ENCODE peak calls at places on chromosomes 11 and 22, in six cellular contexts. K is A549, M is ovary, H is upper lobe of left lung, A is K562, G is stomach. J is an unnamed sample.

GRCh38 chr11:115911656-115912055 is 407.4 kb upstream of the CADM1 start:
- DNase-seq in K (no peak), M (no peak), H (no peak), A (no peak), G (no peak), J (no peak)

GRCh38 chr22:50114221-50114981 is 24.6 kb downstream of the MOV10L1 start:
- DNase-seq in K (no peak), M (no peak), H (peak; percentile 71), A (no peak), G (no peak), J (no peak)

GRCh38 chr11:95098826-95099225 is 9.2 kb downstream of the ENDOD1 start:
- DNase-seq in K (no peak), M (no peak), H (no peak), A (no peak), G (no peak), J (peak; percentile 50)

GRCh38 chr11:58575377-58576020 is at the start of gene LPXN:
- DNase-seq in K (no peak), M (no peak), H (peak; percentile 54), A (no peak), G (no peak), J (peak; percentile 48)

GRCh38 chr11:70477607-70478006 is 79.3 kb downstream of the CTTN start:
- DNase-seq in K (no peak), M (no peak), H (no peak), A (no peak), G (no peak), J (no peak)

GRCh38 chr11:130216591-130217132 is 57.1 kb downstream of the ST14 start:
- DNase-seq in K (no peak), M (no peak), H (no peak), A (no peak), G (peak; percentile 14), J (peak; percentile 6)

GRCh38 chr11:132803436-132803835 is 728.9 kb downstream of the OPCML start:
- DNase-seq in K (no peak), M (no peak), H (no peak), A (no peak), G (no peak), J (no peak)

GRCh38 chr22:50544078-50544745 is 1.5 kb upstream of the KLHDC7B start:
- DNase-seq in K (peak; percentile 85), M (no peak), H (peak; percentile 90), A (no peak), G (peak; percentile 87), J (peak; percentile 91)

DNA sequence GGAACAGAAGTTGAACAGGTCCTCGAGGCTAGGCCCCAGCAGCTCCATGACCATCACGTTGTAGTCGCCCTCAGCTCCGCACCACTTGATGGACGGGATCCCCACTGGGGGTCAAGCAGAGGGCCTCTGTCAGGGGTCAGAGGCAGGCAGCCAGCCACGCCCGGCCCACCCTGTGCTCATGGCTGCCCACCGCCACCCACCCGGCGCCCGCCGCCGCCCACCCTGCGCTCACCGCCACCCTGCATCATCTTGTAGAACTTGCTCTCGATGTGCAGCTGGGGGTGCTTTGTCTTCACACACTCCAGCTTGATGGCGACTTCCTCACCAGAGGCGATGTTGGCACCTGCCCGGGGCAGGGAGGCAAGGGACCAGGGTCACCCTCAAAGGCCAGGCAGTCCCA is 14.3 kb downstream of the CSNK1E start:
- DNase-seq in K (no peak), M (no peak), H (no peak), A (no peak), G (no peak), J (no peak)
- TF ChIP-seq EP300 in K (no peak), M (no peak), H (no peak), A (no peak), G (no peak), J (no peak)

GRCh38 chr11:114315749-114316368 is 19.7 kb downstream of the NNMT start:
- DNase-seq in K (peak; percentile 32), M (no peak), H (peak; percentile 77), A (no peak), G (peak; percentile 60), J (peak; percentile 18)

GRCh38 chr11:114316980-114317675 is 20.9 kb downstream of the NNMT start:
- DNase-seq in K (no peak), M (no peak), H (no peak), A (no peak), G (no peak), J (no peak)

GRCh38 chr11:114319716-114320328 is 23.6 kb downstream of the NNMT start:
- DNase-seq in K (no peak), M (no peak), H (peak; percentile 69), A (no peak), G (no peak), J (no peak)

GRCh38 chr11:114317738-114318137 is 21.5 kb downstream of the NNMT start:
- DNase-seq in K (no peak), M (peak; percentile 50), H (peak; percentile 54), A (peak; percentile 69), G (no peak), J (no peak)

GRCh38 chr11:114318361-114318760 is 22.2 kb downstream of the NNMT start:
- DNase-seq in K (no peak), M (no peak), H (no peak), A (no peak), G (no peak), J (no peak)
- TF ChIP-seq EP300 in K (no peak), M (no peak), H (no peak), A (no peak), G (no peak), J (no peak)

GRCh38 chr11:103532133-103532788 is 423.0 kb downstream of the DYNC2H1 start:
- DNase-seq in K (no peak), M (no peak), H (no peak), A (no peak), G (no peak), J (no peak)

GRCh38 chr11:103534191-103534590 is 425.0 kb downstream of the DYNC2H1 start:
- DNase-seq in K (no peak), M (no peak), H (no peak), A (no peak), G (no peak), J (no peak)

GRCh38 chr11:103537904-103538502 is 428.8 kb downstream of the DYNC2H1 start:
- DNase-seq in K (no peak), M (no peak), H (no peak), A (peak; percentile 1), G (no peak), J (no peak)

GRCh38 chr11:103536335-103536722 is 427.1 kb downstream of the DYNC2H1 start:
- DNase-seq in K (no peak), M (no peak), H (no peak), A (no peak), G (no peak), J (no peak)

DNA sequence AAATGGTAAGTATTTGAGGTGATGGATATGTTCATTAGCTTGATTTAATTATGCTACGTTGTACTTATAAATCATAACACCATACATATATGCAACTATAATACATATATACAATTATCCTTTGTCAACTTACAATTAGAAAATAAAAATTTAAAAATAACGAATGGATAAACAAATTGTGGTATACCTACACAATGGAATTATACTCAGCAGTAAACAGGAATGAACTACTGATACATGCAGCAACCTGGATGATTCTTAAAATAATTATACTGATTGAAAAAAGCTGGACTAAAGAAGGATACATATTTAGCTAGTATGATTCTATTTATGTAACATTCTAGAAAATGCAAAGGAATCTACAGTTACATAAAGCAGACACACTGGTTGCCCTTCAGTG is 425.7 kb downstream of the DYNC2H1 start:
- DNase-seq in K (no peak), M (no peak), H (no peak), A (no peak), G (no peak), J (no peak)
- TF ChIP-seq EP300 in K (no peak), M (no peak), H (no peak), A (no peak), G (no peak), J (no peak)

GRCh38 chr11:327581-327923 is 6.9 kb upstream of the IFITM3 start:
- DNase-seq in K (no peak), M (no peak), H (no peak), A (no peak), G (no peak), J (no peak)

GRCh38 chr11:328012-328411 is 7.4 kb upstream of the IFITM3 start:
- DNase-seq in K (no peak), M (no peak), H (no peak), A (no peak), G (no peak), J (no peak)

GRCh38 chr11:326592-326841 is 5.9 kb upstream of the IFITM3 start:
- DNase-seq in K (no peak), M (no peak), H (no peak), A (no peak), G (no peak), J (no peak)

GRCh38 chr11:325796-326591 is 5.3 kb upstream of the IFITM3 start:
- DNase-seq in K (no peak), M (no peak), H (no peak), A (no peak), G (no peak), J (no peak)

DNA sequence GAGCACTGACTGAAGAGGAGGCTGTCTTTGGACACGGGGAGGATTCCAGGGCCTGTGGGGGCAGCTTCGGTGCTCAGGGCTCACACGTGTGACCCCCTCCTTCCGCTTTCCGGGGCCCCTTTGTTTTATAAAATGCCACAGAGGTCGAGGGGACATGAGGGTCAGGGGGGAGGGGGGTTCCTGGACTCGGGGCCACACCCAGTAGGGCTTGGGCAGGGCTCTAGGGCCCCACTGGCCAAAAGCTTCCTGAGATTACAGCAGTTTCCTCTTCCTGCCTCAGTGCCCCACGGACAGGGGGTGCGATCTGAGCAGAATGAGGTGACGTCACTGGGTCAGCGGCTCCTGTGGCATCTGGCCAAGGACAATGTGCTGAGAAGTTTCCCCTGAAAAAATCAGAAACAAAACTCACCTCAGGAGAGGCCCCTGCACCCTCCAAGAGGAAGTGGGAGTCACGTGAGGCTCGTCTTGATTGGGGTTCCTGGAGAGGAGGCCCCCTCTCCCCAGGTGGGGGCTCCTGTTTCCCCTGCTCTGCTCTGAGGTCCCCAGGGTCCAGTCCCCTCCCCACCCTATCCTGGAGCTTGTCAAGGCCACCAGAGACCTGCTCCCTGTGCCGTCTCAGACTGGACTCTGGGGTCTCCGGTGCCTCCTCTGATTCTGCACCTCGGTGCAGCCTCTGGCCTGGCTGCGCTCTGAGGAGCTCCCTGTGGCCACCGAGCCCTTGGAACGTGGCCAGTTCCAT is 6.4 kb upstream of the IFITM3 start:
- DNase-seq in K (no peak), M (peak; percentile 88), H (peak; percentile 89), A (peak; percentile 86), G (peak; percentile 80), J (peak; percentile 87)
- TF ChIP-seq EP300 in K (no peak), M (no peak), H (peak; percentile 85), A (peak; percentile 16), G (no peak), J (no peak)

DNA sequence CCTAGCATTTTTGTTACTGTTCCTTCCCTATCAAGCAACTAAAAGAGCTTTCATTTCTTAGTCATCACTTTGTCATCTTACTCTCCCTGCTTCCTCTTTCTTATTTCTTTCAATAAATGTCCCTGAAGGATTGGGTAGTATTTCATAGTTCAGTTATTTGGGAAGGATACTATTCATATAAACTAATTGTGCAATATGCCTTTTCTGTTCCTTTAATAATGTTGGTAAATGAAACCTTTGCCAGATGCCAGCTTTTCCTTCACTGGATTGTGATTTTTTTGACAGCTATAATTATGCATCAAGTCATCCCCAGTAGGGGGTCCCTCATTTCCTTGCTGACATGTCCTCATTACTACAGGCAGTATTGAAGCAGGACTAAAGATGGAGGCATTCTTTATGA is 101.7 kb downstream of the ATM start:
- DNase-seq in K (no peak), M (no peak), H (no peak), A (no peak), G (no peak), J (no peak)
- TF ChIP-seq EP300 in K (no peak), M (no peak), H (no peak), A (no peak), G (no peak), J (no peak)

J was measured in transverse colon.